ENCODE peak calls at places on chromosomes 3 and 15, in eight cellular contexts. One of them, this sample, is unnamed.

GRCh38 chr15:68643216-68643830 is 64.5 kb downstream of the CORO2B start:
- DNase-seq in EL: no peak
- DNase-seq in left ventricle myocardium superior: no peak
- DNase-seq in hypothalamus: no peak
- DNase-seq in neural crest cell: no peak
- DNase-seq in GM23248: no peak
- DNase-seq in GF-D8: no peak
- DNase-seq in GM12865: no peak
- DNase-seq in this sample: no peak

GRCh38 chr3:52879090-52879489 is 18.3 kb downstream of the STIMATE start:
- DNase-seq in neural crest cell: no peak
- DNase-seq in GM12865: no peak
- DNase-seq in GM23248: no peak
- DNase-seq in left ventricle myocardium superior: no peak
- DNase-seq in hypothalamus: no peak
- DNase-seq in GF-D8: no peak
- DNase-seq in EL: no peak
- DNase-seq in this sample: no peak

GRCh38 chr3:45607790-45608189 is 13.2 kb downstream of the LIMD1 start:
- DNase-seq in neural crest cell: no peak
- DNase-seq in hypothalamus: no peak
- DNase-seq in GM12865: no peak
- DNase-seq in GF-D8: no peak
- DNase-seq in left ventricle myocardium superior: no peak
- DNase-seq in GM23248: peak
- DNase-seq in EL: peak
- DNase-seq in this sample: no peak

GRCh38 chr3:4824948-4825325 is 154.3 kb upstream of the BHLHE40 start:
- DNase-seq in neural crest cell: no peak
- DNase-seq in left ventricle myocardium superior: no peak
- DNase-seq in GM23248: peak
- DNase-seq in GM12865: no peak
- DNase-seq in EL: peak
- DNase-seq in GF-D8: no peak
- DNase-seq in hypothalamus: no peak
- DNase-seq in this sample: no peak

GRCh38 chr3:145943994-145944393 is 217.0 kb downstream of the PLOD2 start:
- DNase-seq in GM12865: no peak
- DNase-seq in hypothalamus: no peak
- DNase-seq in neural crest cell: no peak
- DNase-seq in GF-D8: no peak
- DNase-seq in GM23248: no peak
- DNase-seq in EL: no peak
- DNase-seq in left ventricle myocardium superior: no peak
- DNase-seq in this sample: no peak

GRCh38 chr3:52225452-52226228 is at the start of gene TLR9:
- DNase-seq in GF-D8: peak
- DNase-seq in neural crest cell: no peak
- DNase-seq in hypothalamus: no peak
- DNase-seq in GM12865: peak
- DNase-seq in EL: no peak
- DNase-seq in GM23248: no peak
- DNase-seq in left ventricle myocardium superior: no peak
- DNase-seq in this sample: no peak

GRCh38 chr3:31862861-31863260 is 118.2 kb downstream of the OSBPL10 start:
- DNase-seq in EL: peak
- DNase-seq in GF-D8: no peak
- DNase-seq in GM12865: no peak
- DNase-seq in hypothalamus: no peak
- DNase-seq in neural crest cell: no peak
- DNase-seq in left ventricle myocardium superior: no peak
- DNase-seq in GM23248: no peak
- DNase-seq in this sample: no peak

GRCh38 chr15:79310612-79310984 is 314 bp upstream of the TMED3 start:
- DNase-seq in left ventricle myocardium superior: no peak
- DNase-seq in GM12865: no peak
- DNase-seq in EL: no peak
- DNase-seq in GM23248: peak
- DNase-seq in GF-D8: peak
- DNase-seq in hypothalamus: no peak
- DNase-seq in neural crest cell: no peak
- DNase-seq in this sample: no peak

GRCh38 chr3:52190294-52190841 is 7.6 kb upstream of the ALAS1 start:
- DNase-seq in left ventricle myocardium superior: peak
- DNase-seq in GF-D8: no peak
- DNase-seq in GM12865: no peak
- DNase-seq in EL: peak
- DNase-seq in GM23248: peak
- DNase-seq in neural crest cell: no peak
- DNase-seq in hypothalamus: peak
- DNase-seq in this sample: no peak

GRCh38 chr3:31645233-31645632 is 112.5 kb downstream of the STT3B start:
- DNase-seq in EL: no peak
- DNase-seq in left ventricle myocardium superior: no peak
- DNase-seq in hypothalamus: no peak
- DNase-seq in neural crest cell: no peak
- DNase-seq in GF-D8: no peak
- DNase-seq in GM12865: no peak
- DNase-seq in GM23248: no peak
- DNase-seq in this sample: no peak

GRCh38 chr3:187286467-187287059 is 5.0 kb downstream of the MASP1 start:
- DNase-seq in neural crest cell: no peak
- DNase-seq in left ventricle myocardium superior: no peak
- DNase-seq in EL: peak
- DNase-seq in hypothalamus: no peak
- DNase-seq in GM12865: no peak
- DNase-seq in GM23248: peak
- DNase-seq in GF-D8: no peak
- DNase-seq in this sample: no peak

GRCh38 chr3:128294999-128295468 is 141.8 kb downstream of the EEFSEC start:
- DNase-seq in hypothalamus: no peak
- DNase-seq in neural crest cell: no peak
- DNase-seq in GF-D8: no peak
- DNase-seq in left ventricle myocardium superior: no peak
- DNase-seq in EL: no peak
- DNase-seq in GM12865: no peak
- DNase-seq in GM23248: no peak
- DNase-seq in this sample: no peak

This sample was measured in HAP-1.